ENCODE peak calls at places on chromosomes 3 and 15, in ten cellular contexts. S is DMS153; W is cardiac fibroblast; H is NCI-H2107; N is mesenchymal stem cell; A is cardiac muscle cell; B is AG08396; K is GM20000; D is stimulated activated CD4-positive, alpha-beta T cell treated with anti-CD3 and anti-CD28 coated beads, Interleukin-1b, Interleukin-23, amount 100 ng/mL, for 24 hours; X is GM10248. L is an unnamed sample.

GRCh38 chr3:66139415-66139814 is 81.4 kb upstream of the SLC25A26 start:
- DNase-seq in S (no peak), W (no peak), H (no peak), N (no peak), A (no peak), B (no peak), K (no peak), D (no peak), X (no peak), L (no peak)

GRCh38 chr3:29331830-29332637 is 51.2 kb downstream of the RBMS3 start:
- DNase-seq in S (no peak), W (peak), H (no peak), N (no peak), A (peak), B (no peak), K (no peak), D (no peak), X (no peak), L (no peak)

GRCh38 chr3:69411331-69411730 is 25.4 kb upstream of the FRMD4B start:
- DNase-seq in S (no peak), W (peak), H (no peak), N (no peak), A (no peak), B (no peak), K (no peak), D (no peak), X (no peak), L (no peak)

GRCh38 chr3:63442918-63443317 is 164.8 kb downstream of the SYNPR start:
- DNase-seq in S (no peak), W (no peak), H (no peak), N (no peak), A (no peak), B (no peak), K (no peak), D (no peak), X (no peak), L (no peak)

GRCh38 chr3:27166888-27167287 is 202.3 kb downstream of the NEK10 start:
- DNase-seq in S (no peak), W (peak), H (no peak), N (peak), A (no peak), B (peak), K (no peak), D (no peak), X (no peak), L (peak)

GRCh38 chr3:17032407-17033034 is 147.8 kb downstream of the PLCL2 start:
- DNase-seq in S (no peak), W (peak), H (no peak), N (peak), A (peak), B (peak), K (no peak), D (no peak), X (no peak), L (peak)

GRCh38 chr3:132756108-132756650 is 34.0 kb upstream of the NPHP3 start:
- DNase-seq in S (no peak), W (no peak), H (no peak), N (no peak), A (no peak), B (no peak), K (no peak), D (no peak), X (no peak), L (no peak)

GRCh38 chr3:198030125-198030524 is 70.1 kb downstream of the LMLN start:
- DNase-seq in S (no peak), W (no peak), H (no peak), N (no peak), A (no peak), B (no peak), K (no peak), D (no peak), X (no peak), L (no peak)

GRCh38 chr3:129481783-129482332 is 41.8 kb downstream of the IFT122 start:
- DNase-seq in S (no peak), W (peak), H (no peak), N (no peak), A (no peak), B (no peak), K (no peak), D (peak), X (no peak), L (peak)

GRCh38 chr3:89046661-89047060 is 60.8 kb upstream of the EPHA3 start:
- DNase-seq in S (no peak), W (no peak), H (no peak), N (no peak), A (no peak), B (no peak), K (no peak), D (no peak), X (no peak), L (no peak)

GRCh38 chr15:54660356-54660755 is 536.4 kb downstream of the RSL24D1 start:
- DNase-seq in S (no peak), W (no peak), H (no peak), N (no peak), A (no peak), B (no peak), K (no peak), D (no peak), X (no peak), L (no peak)

GRCh38 chr3:107216711-107217110 is 160.5 kb upstream of the CCDC54 start:
- DNase-seq in S (no peak), W (peak), H (no peak), N (peak), A (no peak), B (peak), K (no peak), D (no peak), X (no peak), L (no peak)

GRCh38 chr3:182889948-182890629 is 90.2 kb downstream of the DCUN1D1 start:
- DNase-seq in S (no peak), W (peak), H (no peak), N (no peak), A (no peak), B (no peak), K (no peak), D (no peak), X (no peak), L (peak)

GRCh38 chr3:125587039-125587664 is 8.1 kb downstream of the OSBPL11 start:
- DNase-seq in S (no peak), W (peak), H (no peak), N (peak), A (no peak), B (no peak), K (no peak), D (no peak), X (no peak), L (peak)

GRCh38 chr15:95875141-95875643 is 455.3 kb upstream of the NR2F2 start:
- DNase-seq in S (peak), W (peak), H (no peak), N (no peak), A (no peak), B (peak), K (no peak), D (no peak), X (no peak), L (peak)

GRCh38 chr15:29269485-29270168 is at the start of gene NSMCE3:
- DNase-seq in S (peak), W (peak), H (peak), N (peak), A (peak), B (peak), K (peak), D (peak), X (peak), L (peak)

GRCh38 chr3:154970796-154971195 is 109.3 kb upstream of the MME start:
- DNase-seq in S (no peak), W (peak), H (no peak), N (peak), A (no peak), B (peak), K (no peak), D (no peak), X (no peak), L (no peak)

GRCh38 chr15:81023483-81024264 is 23.0 kb downstream of the TLNRD1 start:
- DNase-seq in S (no peak), W (peak), H (no peak), N (peak), A (no peak), B (peak), K (peak), D (peak), X (peak), L (no peak)

GRCh38 chr3:143329567-143330164 is 210.1 kb downstream of the CHST2 start:
- DNase-seq in S (no peak), W (no peak), H (no peak), N (no peak), A (no peak), B (no peak), K (no peak), D (no peak), X (no peak), L (no peak)

GRCh38 chr3:30504939-30505338 is 101.5 kb upstream of the TGFBR2 start:
- DNase-seq in S (no peak), W (no peak), H (no peak), N (no peak), A (no peak), B (no peak), K (no peak), D (no peak), X (no peak), L (no peak)

GRCh38 chr3:116929534-116930222 is 220.1 kb downstream of the TUSC7 start:
- DNase-seq in S (no peak), W (peak), H (no peak), N (peak), A (no peak), B (no peak), K (no peak), D (no peak), X (no peak), L (no peak)

GRCh38 chr3:185270262-185270955 is 16.6 kb upstream of the EHHADH start:
- DNase-seq in S (no peak), W (peak), H (peak), N (peak), A (peak), B (peak), K (peak), D (no peak), X (no peak), L (peak)

GRCh38 chr3:13091898-13092620 is 18.8 kb upstream of the IQSEC1 start:
- DNase-seq in S (no peak), W (peak), H (no peak), N (peak), A (peak), B (peak), K (peak), D (peak), X (peak), L (peak)

GRCh38 chr3:38154625-38155255 is 10.6 kb upstream of the OXSR1 start:
- DNase-seq in S (no peak), W (no peak), H (no peak), N (no peak), A (no peak), B (no peak), K (no peak), D (no peak), X (no peak), L (no peak)

GRCh38 chr3:101935081-101935480 is 85.8 kb downstream of the NFKBIZ start:
- DNase-seq in S (no peak), W (no peak), H (no peak), N (no peak), A (no peak), B (no peak), K (no peak), D (no peak), X (no peak), L (no peak)

GRCh38 chr3:127899769-127900168 is 15.3 kb upstream of the KBTBD12 start:
- DNase-seq in S (no peak), W (no peak), H (no peak), N (no peak), A (no peak), B (no peak), K (peak), D (no peak), X (peak), L (no peak)

GRCh38 chr3:104596551-104596950 is 770.2 kb upstream of the ALCAM start:
- DNase-seq in S (peak), W (peak), H (peak), N (peak), A (peak), B (peak), K (peak), D (no peak), X (peak), L (peak)

GRCh38 chr15:29568840-29569532 is 253.3 kb downstream of the TJP1 start:
- DNase-seq in S (no peak), W (peak), H (no peak), N (no peak), A (peak), B (no peak), K (no peak), D (no peak), X (no peak), L (peak)

GRCh38 chr3:132788299-132788698 is 66.1 kb upstream of the NPHP3 start:
- DNase-seq in S (no peak), W (peak), H (peak), N (peak), A (no peak), B (peak), K (no peak), D (no peak), X (no peak), L (no peak)

GRCh38 chr3:21542656-21543379 is 208.2 kb downstream of the ZNF385D start:
- DNase-seq in S (no peak), W (no peak), H (no peak), N (no peak), A (no peak), B (no peak), K (no peak), D (no peak), X (no peak), L (no peak)

GRCh38 chr3:140843656-140844055 is 98.0 kb upstream of the SLC25A36 start:
- DNase-seq in S (no peak), W (no peak), H (no peak), N (no peak), A (no peak), B (no peak), K (peak), D (no peak), X (no peak), L (no peak)

GRCh38 chr3:81851166-81851565 is 89.7 kb upstream of the GBE1 start:
- DNase-seq in S (no peak), W (no peak), H (no peak), N (no peak), A (no peak), B (no peak), K (no peak), D (no peak), X (no peak), L (no peak)

GRCh38 chr3:129507181-129507831 is 21.1 kb upstream of the RHO start:
- DNase-seq in S (no peak), W (no peak), H (no peak), N (no peak), A (no peak), B (no peak), K (no peak), D (no peak), X (no peak), L (peak)

GRCh38 chr3:124886168-124887051 is 755 bp downstream of the ITGB5 start:
- DNase-seq in S (no peak), W (peak), H (no peak), N (peak), A (peak), B (peak), K (peak), D (no peak), X (peak), L (peak)

GRCh38 chr15:71124937-71125755 is 9.9 kb downstream of the THSD4 start:
- DNase-seq in S (no peak), W (no peak), H (no peak), N (no peak), A (no peak), B (no peak), K (no peak), D (no peak), X (no peak), L (no peak)

GRCh38 chr3:54670269-54671000 is 257.4 kb downstream of the LRTM1 start:
- DNase-seq in S (no peak), W (no peak), H (no peak), N (no peak), A (no peak), B (no peak), K (no peak), D (no peak), X (no peak), L (no peak)

GRCh38 chr3:54954019-54954418 is 26.2 kb upstream of the LRTM1 start:
- DNase-seq in S (no peak), W (peak), H (no peak), N (peak), A (peak), B (peak), K (no peak), D (no peak), X (no peak), L (no peak)

L was measured in T47D.